ENCODE peak calls at places on chromosomes 1 and 21, in five cellular contexts. W, R, U, N and M are unnamed samples.
A peak's percentile ranks its signal among the peaks of the same experiment; 100 is the strongest.

GRCh38 chr1:224082146-224082545 is 31.8 kb upstream of the FBXO28 start:
- DNase-seq in W (no peak), R (no peak), U (no peak), N (no peak), M (peak; percentile 57)

GRCh38 chr1:100353988-100354387 is 1.7 kb downstream of the CDC14A start:
- DNase-seq in W (peak; percentile 86), R (no peak), U (peak; percentile 41), N (no peak), M (peak; percentile 33)

GRCh38 chr1:224450956-224451350 is 16.4 kb upstream of the WDR26 start:
- DNase-seq in W (no peak), R (no peak), U (no peak), N (no peak), M (no peak)

GRCh38 chr21:46188226-46189212 is 4.3 kb upstream of the SPATC1L start:
- DNase-seq in W (peak; percentile 51), R (no peak), U (peak; percentile 80), N (no peak), M (peak; percentile 35)

GRCh38 chr1:116475850-116476218 is 95.0 kb downstream of the CD58 start:
- DNase-seq in W (no peak), R (no peak), U (no peak), N (no peak), M (no peak)

GRCh38 chr1:179310721-179311120 is 17.1 kb downstream of the SOAT1 start:
- DNase-seq in W (peak; percentile 32), R (no peak), U (peak; percentile 87), N (no peak), M (peak; percentile 98)

GRCh38 chr1:23224721-23225648 is 7.7 kb upstream of the HTR1D start:
- DNase-seq in W (peak; percentile 83), R (no peak), U (peak; percentile 63), N (no peak), M (peak; percentile 66)

GRCh38 chr21:38768385-38769071 is 37.2 kb upstream of the ETS2 start:
- DNase-seq in W (no peak), R (peak; percentile 42), U (peak; percentile 89), N (no peak), M (peak; percentile 94)

GRCh38 chr1:200890818-200891773 is 3.6 kb upstream of the INAVA start:
- DNase-seq in W (peak; percentile 70), R (no peak), U (peak; percentile 68), N (no peak), M (peak; percentile 8)

GRCh38 chr1:54781023-54781723 is 16.9 kb upstream of the PARS2 start:
- DNase-seq in W (no peak), R (no peak), U (peak; percentile 24), N (no peak), M (no peak)

GRCh38 chr1:183780159-183780558 is 24.8 kb upstream of the RGL1 start:
- DNase-seq in W (no peak), R (no peak), U (no peak), N (no peak), M (no peak)

GRCh38 chr1:227759345-227760300 is 24.4 kb downstream of the SNAP47 start:
- DNase-seq in W (no peak), R (no peak), U (peak; percentile 98), N (no peak), M (peak; percentile 96)

GRCh38 chr1:15736035-15736665 is at the start of gene SLC25A34:
- DNase-seq in W (no peak), R (no peak), U (no peak), N (no peak), M (no peak)

GRCh38 chr1:156387899-156388813 is 19.1 kb downstream of the RHBG start:
- DNase-seq in W (no peak), R (no peak), U (no peak), N (peak; percentile 78), M (no peak)

GRCh38 chr21:33761104-33762036 is 119.1 kb downstream of the ITSN1 start:
- DNase-seq in W (peak; percentile 19), R (no peak), U (peak; percentile 97), N (no peak), M (peak; percentile 97)

GRCh38 chr1:204577794-204578478 is 61.7 kb downstream of the MDM4 start:
- DNase-seq in W (no peak), R (no peak), U (no peak), N (no peak), M (no peak)

GRCh38 chr1:67953301-67953700 is 97.1 kb downstream of the DIRAS3 start:
- DNase-seq in W (no peak), R (no peak), U (peak; percentile 43), N (no peak), M (peak; percentile 31)

GRCh38 chr21:37040212-37040611 is 32.7 kb downstream of the PIGP start:
- DNase-seq in W (no peak), R (no peak), U (no peak), N (no peak), M (no peak)

GRCh38 chr1:63407002-63407401 is 39.6 kb downstream of the ALG6 start:
- DNase-seq in W (no peak), R (no peak), U (peak; percentile 15), N (no peak), M (peak; percentile 15)

GRCh38 chr1:50661626-50662025 is 238.4 kb upstream of the DMRTA2 start:
- DNase-seq in W (no peak), R (no peak), U (peak; percentile 31), N (no peak), M (peak; percentile 71)

GRCh38 chr1:155910621-155911121 is 478 bp downstream of the RIT1 start:
- DNase-seq in W (no peak), R (peak; percentile 23), U (peak; percentile 64), N (peak; percentile 23), M (peak; percentile 34)

GRCh38 chr1:29689372-29690030 is 453.2 kb downstream of the PTPRU start:
- DNase-seq in W (no peak), R (no peak), U (no peak), N (no peak), M (no peak)

GRCh38 chr1:74584185-74584584 is 71.8 kb upstream of the LRRC53 start:
- DNase-seq in W (no peak), R (no peak), U (no peak), N (no peak), M (peak; percentile 71)